ENCODE peak calls at places on chromosomes 7 and 10, in four cellular contexts. I, P, R and U are unnamed samples.

GRCh38 chr7:17009007-17009719 is 127.4 kb upstream of the AGR3 start:
- DNase-seq in I (no peak), P (no peak), R (no peak), U (peak)

GRCh38 chr7:102917436-102918353 is 4.9 kb downstream of the LRRC17 start:
- DNase-seq in I (no peak), P (no peak), R (no peak), U (no peak)

GRCh38 chr10:80410578-80411145 is 2.3 kb downstream of the PRXL2A start:
- DNase-seq in I (no peak), P (no peak), R (no peak), U (no peak)

GRCh38 chr10:113129117-113129516 is 179.1 kb downstream of the TCF7L2 start:
- DNase-seq in I (no peak), P (no peak), R (no peak), U (no peak)

GRCh38 chr7:94698275-94698674 is 42.3 kb upstream of the SGCE start:
- DNase-seq in I (no peak), P (no peak), R (no peak), U (peak)

GRCh38 chr7:146002431-146003078 is 114.0 kb upstream of the CNTNAP2 start:
- DNase-seq in I (peak), P (no peak), R (no peak), U (no peak)

GRCh38 chr7:47266131-47266706 is 315.7 kb downstream of the TNS3 start:
- DNase-seq in I (peak), P (peak), R (peak), U (peak)

GRCh38 chr7:155988421-155988820 is 176.2 kb upstream of the SHH start:
- DNase-seq in I (no peak), P (no peak), R (no peak), U (no peak)

GRCh38 chr7:51316666-51317581 is at the start of gene COBL:
- DNase-seq in I (no peak), P (peak), R (no peak), U (no peak)

GRCh38 chr7:133345690-133346421 is 93.0 kb downstream of the EXOC4 start:
- DNase-seq in I (no peak), P (no peak), R (no peak), U (no peak)

GRCh38 chr10:132458071-132458594 is 61.1 kb downstream of the PWWP2B start:
- DNase-seq in I (no peak), P (no peak), R (no peak), U (no peak)

GRCh38 chr7:90597879-90598278 is 1.8 kb downstream of the CDK14 start:
- DNase-seq in I (no peak), P (no peak), R (no peak), U (no peak)

GRCh38 chr10:15852111-15852557 is 8.2 kb downstream of the MINDY3 start:
- DNase-seq in I (no peak), P (no peak), R (no peak), U (no peak)

GRCh38 chr10:124290095-124290795 is 128.5 kb downstream of the OAT start:
- DNase-seq in I (peak), P (peak), R (no peak), U (peak)

GRCh38 chr7:115009736-115010435 is 88.0 kb downstream of the MDFIC start:
- DNase-seq in I (no peak), P (no peak), R (no peak), U (peak)

GRCh38 chr7:5679741-5680473 is 101.6 kb downstream of the RNF216 start:
- DNase-seq in I (no peak), P (no peak), R (no peak), U (no peak)

GRCh38 chr10:3226960-3227724 is 54.6 kb upstream of the PITRM1 start:
- DNase-seq in I (no peak), P (no peak), R (no peak), U (peak)

GRCh38 chr10:25405871-25406270 is 231.1 kb downstream of the GPR158 start:
- DNase-seq in I (no peak), P (no peak), R (no peak), U (no peak)

GRCh38 chr7:112254166-112254565 is 47.7 kb downstream of the ZNF277 start:
- DNase-seq in I (no peak), P (no peak), R (no peak), U (no peak)

GRCh38 chr7:40749877-40750276 is 615.1 kb downstream of the SUGCT start:
- DNase-seq in I (no peak), P (no peak), R (no peak), U (peak)

GRCh38 chr7:112103246-112103645 is 103.0 kb downstream of the DOCK4 start:
- DNase-seq in I (no peak), P (no peak), R (no peak), U (peak)

GRCh38 chr10:70381491-70382421 is 669 bp downstream of the LRRC20 start:
- DNase-seq in I (no peak), P (peak), R (no peak), U (peak)

DNA sequence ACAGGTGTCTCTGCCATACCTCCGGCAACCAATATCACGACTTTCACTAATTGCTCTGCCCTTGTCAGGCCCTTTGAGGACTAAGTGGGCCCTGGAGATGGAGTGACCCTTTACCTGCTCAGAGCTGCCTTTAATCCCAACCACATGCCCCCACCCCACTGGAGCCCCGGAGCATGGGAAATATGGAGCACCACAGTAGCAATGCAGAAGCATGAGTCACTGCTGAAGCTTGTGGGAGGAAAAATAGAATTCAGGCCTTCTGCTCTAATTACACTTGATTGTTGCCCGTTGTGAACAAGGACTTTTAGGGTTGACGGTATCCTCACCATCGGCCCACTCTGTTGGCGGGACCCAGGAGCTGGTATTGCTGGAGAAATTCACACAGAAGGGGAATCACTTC is 52.5 kb upstream of the FRMD4A start:
- DNase-seq in I (no peak), P (no peak), R (no peak), U (peak)
- TF ChIP-seq CHD1 in I (no peak), P (no peak), R (no peak), U (no peak)

GRCh38 chr7:65966167-65966566 is 15.8 kb downstream of the GUSB start:
- DNase-seq in I (no peak), P (no peak), R (no peak), U (no peak)

GRCh38 chr7:65955718-65956117 is 26.3 kb downstream of the GUSB start:
- DNase-seq in I (no peak), P (no peak), R (no peak), U (no peak)

GRCh38 chr7:65962033-65962432 is 20.0 kb downstream of the GUSB start:
- DNase-seq in I (no peak), P (no peak), R (no peak), U (no peak)

DNA sequence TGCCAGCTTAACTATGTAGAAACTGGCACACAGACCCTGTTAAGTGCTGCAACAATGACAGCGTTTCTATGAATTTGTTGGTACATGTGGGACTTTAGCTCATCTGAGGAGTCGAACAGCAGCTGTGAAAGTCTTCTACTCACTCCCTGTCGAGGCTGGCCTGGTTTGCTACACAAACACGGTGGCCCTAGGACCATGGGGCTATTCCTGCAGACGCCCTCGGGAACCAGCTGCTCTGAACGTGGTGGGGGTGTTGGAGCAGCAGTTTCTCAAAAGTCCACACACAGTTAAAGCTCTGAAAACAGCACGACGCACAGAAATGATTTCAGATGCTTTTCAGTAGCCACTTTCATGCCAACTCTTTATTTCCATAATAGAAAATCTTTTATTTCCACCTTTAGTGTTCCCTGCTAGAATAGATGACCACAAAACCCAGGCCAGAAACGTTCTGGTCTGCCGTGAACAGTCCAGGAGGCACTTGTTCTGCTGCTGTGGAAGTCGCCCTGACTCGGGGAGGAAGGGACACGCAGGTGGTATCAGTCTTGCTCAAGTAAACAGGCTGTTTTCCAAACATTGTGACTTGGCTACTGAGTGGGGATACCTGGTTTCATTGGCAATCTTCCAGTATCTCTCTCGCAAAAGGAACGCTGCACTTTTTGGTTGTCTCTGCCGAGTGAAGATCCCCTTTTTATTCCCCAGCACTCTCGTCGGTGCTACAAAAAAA is 21.5 kb downstream of the GUSB start:
- DNase-seq in I (no peak), P (no peak), R (no peak), U (no peak)
- TF ChIP-seq CHD1 in I (no peak), P (no peak), R (no peak), U (no peak)

GRCh38 chr7:33050425-33051318 is 11.9 kb downstream of the NT5C3A start:
- DNase-seq in I (no peak), P (no peak), R (no peak), U (peak)
- TF ChIP-seq CHD1 in I (no peak), P (no peak), R (no peak), U (no peak)

DNA sequence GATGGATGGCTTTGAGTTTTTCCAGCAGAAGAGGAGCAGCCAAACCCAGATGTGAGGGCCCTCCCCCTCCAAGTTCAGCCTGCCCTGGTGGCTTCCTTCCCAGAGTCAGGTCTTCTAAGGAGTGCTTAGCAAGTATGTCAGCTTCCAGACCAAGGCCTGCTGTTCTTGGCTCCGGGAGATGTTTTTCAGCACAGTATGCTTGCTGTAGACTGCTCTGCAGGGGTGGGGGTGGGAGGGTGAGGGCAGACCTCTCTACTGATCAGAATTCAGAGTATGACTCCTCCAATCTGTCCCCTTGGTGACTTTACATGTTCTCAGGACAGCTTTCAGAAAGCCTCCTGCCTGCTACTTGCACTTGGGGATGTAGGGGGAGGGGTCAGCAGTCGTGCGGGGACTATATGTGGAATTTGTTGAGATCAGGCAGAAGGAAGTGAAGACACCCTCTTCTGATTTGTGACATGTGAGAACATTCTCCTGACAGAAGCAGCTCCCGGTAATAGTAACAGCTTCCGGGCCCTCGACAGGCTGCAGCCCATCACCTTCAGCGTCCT is 516.4 kb upstream of the ZMIZ1 start:
- DNase-seq in I (no peak), P (no peak), R (no peak), U (peak)
- TF ChIP-seq CHD1 in I (no peak), P (no peak), R (no peak), U (no peak)

GRCh38 chr7:36943591-36944430 is 219.5 kb upstream of the AOAH start:
- DNase-seq in I (no peak), P (no peak), R (no peak), U (no peak)
- TF ChIP-seq CHD1 in I (no peak), P (no peak), R (no peak), U (no peak)

GRCh38 chr10:116270691-116271592 is 2.1 kb downstream of the GFRA1 start:
- DNase-seq in I (no peak), P (no peak), R (no peak), U (peak)
- TF ChIP-seq CHD1 in I (no peak), P (no peak), R (no peak), U (no peak)